ENCODE peak calls at places on chromosome 15, in nine cellular contexts. G is left ventricle myocardium inferior, Y is fibroblast of villous mesenchyme, Q is A549, I is HL-60, V is upper lobe of right lung, F is AG10803, M is HFF-Myc, D is foreskin fibroblast. A is an unnamed sample.

GRCh38 chr15:78178056-78178455 is 28.9 kb downstream of the IDH3A start:
- DNase-seq in G (no peak), Y (no peak), Q (no peak), I (no peak), V (no peak), F (no peak), M (no peak), D (no peak), A (no peak)

GRCh38 chr15:39144613-39145012 is 436.3 kb upstream of the THBS1 start:
- DNase-seq in G (no peak), Y (no peak), Q (no peak), I (no peak), V (no peak), F (no peak), M (no peak), D (no peak), A (no peak)

GRCh38 chr15:101560722-101561583 is 71.4 kb upstream of the PCSK6 start:
- DNase-seq in G (no peak), Y (no peak), Q (no peak), I (peak), V (no peak), F (no peak), M (no peak), D (no peak), A (no peak)

GRCh38 chr15:42405876-42406482 is 46.7 kb downstream of the CAPN3 start:
- DNase-seq in G (no peak), Y (no peak), Q (no peak), I (no peak), V (no peak), F (no peak), M (no peak), D (no peak), A (no peak)

GRCh38 chr15:47374222-47374621 is 343.1 kb upstream of the SEMA6D start:
- DNase-seq in G (no peak), Y (peak), Q (no peak), I (no peak), V (no peak), F (peak), M (no peak), D (peak), A (no peak)

GRCh38 chr15:95302206-95302605 is 1028.3 kb upstream of the NR2F2 start:
- DNase-seq in G (no peak), Y (no peak), Q (no peak), I (peak), V (no peak), F (peak), M (no peak), D (no peak), A (no peak)

GRCh38 chr15:97482521-97482920 is 478.0 kb upstream of the ARRDC4 start:
- DNase-seq in G (no peak), Y (no peak), Q (no peak), I (peak), V (no peak), F (no peak), M (no peak), D (no peak), A (no peak)

GRCh38 chr15:59369597-59369996 is 3.1 kb downstream of the MYO1E start:
- DNase-seq in G (no peak), Y (no peak), Q (no peak), I (no peak), V (no peak), F (no peak), M (no peak), D (no peak), A (no peak)

GRCh38 chr15:70585707-70586034 is 177.7 kb downstream of the UACA start:
- DNase-seq in G (no peak), Y (no peak), Q (no peak), I (no peak), V (no peak), F (no peak), M (no peak), D (no peak), A (no peak)

GRCh38 chr15:70088427-70088826 is 9.3 kb downstream of the TLE3 start:
- DNase-seq in G (no peak), Y (no peak), Q (no peak), I (no peak), V (no peak), F (no peak), M (no peak), D (no peak), A (no peak)

GRCh38 chr15:48946088-48946839 is 17.5 kb downstream of the SHC4 start:
- DNase-seq in G (no peak), Y (peak), Q (peak), I (no peak), V (no peak), F (no peak), M (no peak), D (no peak), A (no peak)

GRCh38 chr15:70530503-70530902 is 232.9 kb downstream of the UACA start:
- DNase-seq in G (no peak), Y (no peak), Q (no peak), I (no peak), V (no peak), F (no peak), M (no peak), D (no peak), A (no peak)

GRCh38 chr15:79154491-79155182 is 64.1 kb upstream of the RASGRF1 start:
- DNase-seq in G (no peak), Y (no peak), Q (no peak), I (no peak), V (no peak), F (no peak), M (no peak), D (no peak), A (no peak)

GRCh38 chr15:39426552-39427532 is 154.0 kb upstream of the THBS1 start:
- DNase-seq in G (peak), Y (peak), Q (no peak), I (peak), V (peak), F (peak), M (no peak), D (no peak), A (peak)

GRCh38 chr15:62257991-62258390 is 92.9 kb upstream of the C2CD4B start:
- DNase-seq in G (no peak), Y (no peak), Q (no peak), I (no peak), V (no peak), F (no peak), M (no peak), D (no peak), A (no peak)

GRCh38 chr15:62250978-62251377 is 85.9 kb upstream of the C2CD4B start:
- DNase-seq in G (no peak), Y (no peak), Q (no peak), I (no peak), V (no peak), F (no peak), M (no peak), D (no peak), A (no peak)

GRCh38 chr15:62253294-62253693 is 88.2 kb upstream of the C2CD4B start:
- DNase-seq in G (no peak), Y (no peak), Q (no peak), I (no peak), V (no peak), F (no peak), M (no peak), D (no peak), A (no peak)

GRCh38 chr15:62250176-62250575 is 85.1 kb upstream of the C2CD4B start:
- DNase-seq in G (no peak), Y (no peak), Q (no peak), I (no peak), V (no peak), F (no peak), M (no peak), D (no peak), A (no peak)

GRCh38 chr15:62254137-62254934 is 89.3 kb upstream of the C2CD4B start:
- DNase-seq in G (peak), Y (peak), Q (peak), I (peak), V (peak), F (peak), M (peak), D (peak), A (no peak)
- TF ChIP-seq CTCF in G (peak), Y (peak), Q (peak), I (peak), V (peak), F (peak), M (peak), D (peak), A (peak)

GRCh38 chr15:40441012-40441735 is 421 bp downstream of the BAHD1 start:
- DNase-seq in G (no peak), Y (no peak), Q (peak), I (no peak), V (no peak), F (no peak), M (no peak), D (no peak), A (no peak)
- H3K4me3 ChIP-seq in G (peak), Y (peak), Q (peak), I (peak), V (peak), F (peak), M (peak), D (peak), A (peak)

DNA sequence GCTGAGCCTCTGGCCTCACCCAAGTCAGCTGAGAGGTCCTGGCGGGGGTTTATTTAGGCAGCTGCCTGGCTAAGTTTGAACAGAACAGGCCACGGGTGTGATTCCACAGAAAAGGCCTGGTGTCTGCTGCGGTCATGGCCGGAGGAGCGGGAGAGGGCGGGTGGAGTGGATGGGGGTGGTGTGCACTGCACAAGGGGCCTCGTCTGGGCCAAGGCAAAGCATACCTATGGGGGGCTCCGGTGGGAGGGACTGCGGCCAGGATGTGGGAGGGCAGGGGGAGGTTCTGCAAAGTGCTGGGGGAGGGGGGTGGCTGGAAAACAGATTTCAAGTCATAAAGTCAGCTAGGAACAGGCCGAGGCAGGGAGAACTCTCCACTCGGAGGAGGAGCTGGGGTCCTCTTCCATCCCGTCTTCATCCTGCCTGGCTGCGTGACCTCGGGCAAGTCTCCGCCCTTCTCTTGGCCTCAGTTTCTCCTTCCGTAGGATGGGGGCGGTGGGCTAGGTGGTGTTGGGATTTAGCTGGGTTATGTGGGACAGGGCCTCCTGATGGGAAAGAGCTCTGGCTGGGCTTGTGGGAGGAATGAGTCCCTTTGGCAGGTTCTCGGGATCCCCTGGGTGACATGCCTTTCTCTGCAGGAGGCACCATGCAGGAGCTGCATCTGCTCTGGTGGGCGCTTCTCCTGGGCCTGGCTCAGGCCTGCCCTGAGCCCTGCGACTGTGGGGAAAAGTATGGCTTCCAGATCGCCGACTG is 881 bp downstream of the ISLR start:
- DNase-seq in G (peak), Y (peak), Q (no peak), I (no peak), V (no peak), F (peak), M (no peak), D (no peak), A (no peak)
- TF ChIP-seq CTCF in G (no peak), Y (no peak), Q (no peak), I (no peak), V (no peak), F (no peak), M (no peak), D (no peak), A (no peak)

GRCh38 chr15:40787991-40788390 is 18.2 kb downstream of the C15orf62 start:
- DNase-seq in G (no peak), Y (no peak), Q (no peak), I (no peak), V (no peak), F (no peak), M (no peak), D (no peak), A (no peak)
- H3K4me3 ChIP-seq in G (no peak), Y (no peak), Q (no peak), I (no peak), V (no peak), F (no peak), M (no peak), D (no peak), A (no peak)

A was measured in GM12864.